ENCODE peak calls at places on chromosomes 11 and 22, in seven cellular contexts. X is lung microvascular endothelial cell; R is colonic mucosa; H is SK-N-SH; P is activated CD4-positive, alpha-beta T cell treated with anti-CD3 and anti-CD28 coated beads, Interleukin-2, amount 10 ng/mL, durations not matched to agents 7 days and 5 days; L is activated CD4-positive, CD25-positive, alpha-beta regulatory T cell treated with anti-CD3 and anti-CD28 coated beads, Interleukin-2, amount 50 U/mL, for 16 hours; W is NT2/D1. U is an unnamed sample.

GRCh38 chr11:80163011-80163410 is 722.2 kb upstream of the TENM4 start:
- DNase-seq in X (no peak), R (no peak), H (no peak), P (no peak), L (no peak), W (no peak), U (no peak)

GRCh38 chr11:118338637-118339061 is 3.9 kb downstream of the CD3D start:
- DNase-seq in X (peak), R (peak), H (no peak), P (peak), L (peak), W (no peak), U (peak)

GRCh38 chr11:110362916-110363574 is 66.6 kb upstream of the RDX start:
- DNase-seq in X (peak), R (no peak), H (no peak), P (no peak), L (no peak), W (peak), U (no peak)

GRCh38 chr22:32342977-32343376 is 14.7 kb upstream of the RFPL3 start:
- DNase-seq in X (no peak), R (no peak), H (no peak), P (no peak), L (no peak), W (no peak), U (no peak)

GRCh38 chr11:68581901-68582300 is 102.4 kb upstream of the GAL start:
- DNase-seq in X (no peak), R (no peak), H (no peak), P (no peak), L (no peak), W (no peak), U (no peak)

GRCh38 chr22:50526849-50527801 is 1.7 kb upstream of the SCO2 start:
- DNase-seq in X (no peak), R (peak), H (peak), P (peak), L (no peak), W (no peak), U (peak)

GRCh38 chr11:30608534-30608933 is 22.4 kb upstream of the MPPED2 start:
- DNase-seq in X (no peak), R (no peak), H (no peak), P (no peak), L (no peak), W (no peak), U (no peak)

GRCh38 chr22:49678137-49678841 is 149.4 kb downstream of the BRD1 start:
- DNase-seq in X (no peak), R (no peak), H (no peak), P (no peak), L (no peak), W (no peak), U (no peak)

GRCh38 chr22:27163162-27164137 is 506.1 kb downstream of the MIAT start:
- DNase-seq in X (no peak), R (no peak), H (no peak), P (no peak), L (no peak), W (no peak), U (no peak)

GRCh38 chr11:122375687-122376399 is 259.8 kb upstream of the BLID start:
- DNase-seq in X (no peak), R (no peak), H (no peak), P (no peak), L (no peak), W (no peak), U (no peak)

GRCh38 chr11:203945-204586 is 3.1 kb downstream of the BET1L start:
- DNase-seq in X (no peak), R (peak), H (no peak), P (no peak), L (no peak), W (no peak), U (no peak)

GRCh38 chr22:26466196-26466595 is 17.4 kb downstream of the HPS4 start:
- DNase-seq in X (no peak), R (no peak), H (no peak), P (no peak), L (no peak), W (no peak), U (no peak)

GRCh38 chr11:71372693-71373657 is 75.2 kb downstream of the DHCR7 start:
- DNase-seq in X (no peak), R (no peak), H (no peak), P (no peak), L (no peak), W (peak), U (no peak)

GRCh38 chr22:25492950-25493790 is 71.3 kb upstream of the GRK3 start:
- DNase-seq in X (no peak), R (no peak), H (peak), P (no peak), L (no peak), W (no peak), U (no peak)

GRCh38 chr11:134742228-134742612 is 330.2 kb upstream of the B3GAT1 start:
- DNase-seq in X (no peak), R (no peak), H (no peak), P (no peak), L (no peak), W (no peak), U (no peak)

GRCh38 chr11:6619021-6619745 is at the start of gene TPP1:
- DNase-seq in X (peak), R (peak), H (peak), P (peak), L (peak), W (peak), U (peak)

GRCh38 chr11:46238967-46239800 is 38.3 kb upstream of the CREB3L1 start:
- DNase-seq in X (peak), R (peak), H (peak), P (peak), L (peak), W (peak), U (peak)

U was measured in mucosa of descending colon.